ENCODE peak calls at places on chromosomes 16 and 17, in six cellular contexts. B is heart right ventricle, Q is endodermal cell, R is uterus, L is neural progenitor cell, A is K562. Z is an unnamed sample. For H3K4me1, the result is how much of the 10 kb centered on the place peaks cover.

GRCh38 chr16:56506941-56507340 is 12.9 kb downstream of the BBS2 start:
- DNase-seq in B (no peak), Q (no peak), R (no peak), L (no peak), A (no peak), Z (no peak)

GRCh38 chr16:12010388-12011251 is 34.1 kb downstream of the SNX29 start:
- DNase-seq in B (no peak), Q (no peak), R (no peak), L (no peak), A (no peak), Z (no peak)

GRCh38 chr17:33291248-33292183 is 1.6 kb downstream of the ASIC2 start:
- DNase-seq in B (no peak), Q (peak), R (no peak), L (peak), A (peak), Z (no peak)

GRCh38 chr17:54736573-54736972 is 164.1 kb upstream of the TOM1L1 start:
- DNase-seq in B (no peak), Q (no peak), R (no peak), L (no peak), A (no peak), Z (no peak)

GRCh38 chr17:83161298-83162034 is 82.1 kb downstream of the METRNL start:
- DNase-seq in B (no peak), Q (peak), R (peak), L (no peak), A (no peak), Z (peak)

GRCh38 chr17:18323007-18323406 is 7.9 kb downstream of the SMCR8 start:
- DNase-seq in B (no peak), Q (peak), R (no peak), L (no peak), A (no peak), Z (no peak)

GRCh38 chr16:27325736-27326135 is 12.0 kb downstream of the IL4R start:
- DNase-seq in B (no peak), Q (peak), R (no peak), L (no peak), A (no peak), Z (no peak)

GRCh38 chr16:75053791-75054555 is 55.1 kb downstream of the ZNRF1 start:
- DNase-seq in B (peak), Q (no peak), R (no peak), L (no peak), A (no peak), Z (no peak)

GRCh38 chr17:82862758-82863645 is 23.2 kb upstream of the ZNF750 start:
- DNase-seq in B (no peak), Q (no peak), R (no peak), L (peak), A (peak), Z (no peak)

GRCh38 chr16:77496934-77497333 is 62.1 kb upstream of the ADAMTS18 start:
- DNase-seq in B (no peak), Q (no peak), R (no peak), L (no peak), A (no peak), Z (no peak)

GRCh38 chr17:13583996-13584700 is 17.6 kb downstream of the HS3ST3A1 start:
- DNase-seq in B (no peak), Q (no peak), R (no peak), L (no peak), A (no peak), Z (no peak)
- TF ChIP-seq CTCF in B (no peak), Q (no peak), R (no peak), L (no peak), A (no peak), Z (no peak)

GRCh38 chr17:27461192-27461859 is 5.1 kb downstream of the KSR1 start:
- DNase-seq in B (no peak), Q (peak), R (no peak), L (no peak), A (peak), Z (no peak)
- H3K4me1 ChIP-seq in B (half or more), Q (under half), R (under half), L (under half), A (half or more), Z (under half)

GRCh38 chr17:62690168-62690897 is 62.9 kb downstream of the MRC2 start:
- DNase-seq in B (no peak), Q (peak), R (no peak), L (no peak), A (no peak), Z (no peak)
- TF ChIP-seq CTCF in B (no peak), Q (peak), R (no peak), L (no peak), A (no peak), Z (no peak)

DNA sequence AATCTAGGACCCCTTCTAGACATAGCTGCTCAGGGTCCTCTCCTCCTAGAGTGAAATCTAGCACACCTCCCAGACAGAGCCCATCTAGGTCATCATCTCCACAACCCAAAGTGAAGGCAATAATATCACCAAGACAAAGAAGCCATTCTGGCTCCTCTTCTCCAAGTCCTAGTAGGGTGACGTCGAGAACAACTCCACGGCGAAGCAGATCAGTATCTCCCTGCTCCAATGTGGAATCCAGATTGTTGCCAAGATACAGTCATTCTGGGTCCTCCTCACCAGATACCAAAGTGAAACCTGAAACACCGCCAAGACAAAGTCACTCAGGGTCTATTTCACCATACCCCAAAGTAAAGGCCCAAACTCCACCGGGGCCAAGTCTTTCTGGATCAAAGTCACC is 10.7 kb downstream of the SRRM2 start:
- DNase-seq in B (no peak), Q (no peak), R (no peak), L (no peak), A (no peak), Z (no peak)
- H3K4me1 ChIP-seq in B (under half), Q (under half), R (under half), L (under half), A (under half), Z (under half)

GRCh38 chr17:81528384-81528650 is 140 bp downstream of the FSCN2 start:
- DNase-seq in B (no peak), Q (no peak), R (no peak), L (no peak), A (no peak), Z (no peak)

GRCh38 chr17:81529437-81529803 is 1.2 kb downstream of the FSCN2 start:
- DNase-seq in B (no peak), Q (no peak), R (no peak), L (no peak), A (no peak), Z (no peak)

GRCh38 chr17:81528651-81529436 is 667 bp downstream of the FSCN2 start:
- DNase-seq in B (no peak), Q (no peak), R (no peak), L (no peak), A (no peak), Z (no peak)

GRCh38 chr17:81526662-81527571 is 1.3 kb upstream of the FSCN2 start:
- DNase-seq in B (no peak), Q (no peak), R (no peak), L (no peak), A (no peak), Z (no peak)

GRCh38 chr17:81527591-81528383 is at the start of gene FSCN2:
- DNase-seq in B (no peak), Q (no peak), R (no peak), L (no peak), A (no peak), Z (no peak)
- TF ChIP-seq CTCF in B (no peak), Q (no peak), R (no peak), L (no peak), A (no peak), Z (no peak)

Z was measured in lung.